ENCODE peak calls at places on chromosome 17, in six cellular contexts. O is HCT116, Z is SK-N-SH, U is K562, N is GM12878, B is HepG2. K is an unnamed sample.

GRCh38 chr17:56830726-56831363 is 2.9 kb downstream of the C17orf67 start:
- DNase-seq in B (no peak), Z (no peak), N (no peak), O (no peak), U (no peak), K (no peak)

GRCh38 chr17:42759982-42760651 is 910 bp upstream of the RAMP2 start:
- DNase-seq in B (no peak), Z (no peak), U (peak; percentile 5), O (no peak), N (no peak), K (no peak)

GRCh38 chr17:31550389-31551056 is 159.0 kb downstream of the RAB11FIP4 start:
- DNase-seq in B (no peak), U (no peak), Z (no peak), O (no peak), N (no peak), K (peak; percentile 41)

GRCh38 chr17:77435272-77436057 is 294.7 kb downstream of the SEC14L1 start:
- DNase-seq in Z (no peak), O (no peak), U (no peak), B (no peak), N (no peak), K (no peak)

GRCh38 chr17:73799091-73799490 is 154.8 kb upstream of the SDK2 start:
- DNase-seq in N (no peak), O (no peak), B (no peak), Z (no peak), U (no peak), K (no peak)

GRCh38 chr17:57110579-57111367 is 25.7 kb downstream of the AKAP1 start:
- DNase-seq in B (no peak), Z (no peak), O (no peak), U (no peak), N (no peak), K (no peak)

GRCh38 chr17:80354381-80354780 is 60.6 kb upstream of the ENDOV start:
- DNase-seq in B (no peak), N (no peak), O (no peak), Z (no peak), U (no peak), K (no peak)

GRCh38 chr17:79845601-79845949 is 6.3 kb upstream of the CBX4 start:
- DNase-seq in Z (no peak), B (peak; percentile 50), O (no peak), U (peak; percentile 83), N (no peak), K (no peak)

GRCh38 chr17:48631693-48632578 is 5.8 kb upstream of the HOXB9 start:
- DNase-seq in U (no peak), O (no peak), Z (no peak), N (no peak), B (no peak), K (no peak)

GRCh38 chr17:20035501-20035900 is 26.3 kb downstream of the SPECC1 start:
- DNase-seq in O (no peak), B (no peak), N (no peak), Z (no peak), U (no peak), K (no peak)

GRCh38 chr17:61927211-61928100 is at the start of gene INTS2:
- DNase-seq in N (peak; percentile 83), B (peak; percentile 92), Z (peak; percentile 96), U (peak; percentile 95), O (peak; percentile 96), K (peak; percentile 63)

GRCh38 chr17:61805399-61805798 is 57.9 kb downstream of the BRIP1 start:
- DNase-seq in Z (no peak), U (no peak), B (no peak), O (peak; percentile 13), N (no peak), K (no peak)

GRCh38 chr17:18917506-18918032 is 34.4 kb upstream of the SLC5A10 start:
- DNase-seq in B (no peak), N (no peak), Z (no peak), U (peak; percentile 80), O (no peak), K (no peak)

GRCh38 chr17:21417921-21418320 is 41.8 kb downstream of the KCNJ12 start:
- DNase-seq in O (no peak), U (no peak), Z (no peak), N (no peak), B (no peak), K (no peak)

GRCh38 chr17:4118095-4118743 is 24.6 kb downstream of the ZZEF1 start:
- DNase-seq in O (no peak), Z (no peak), U (no peak), N (no peak), B (no peak), K (no peak)

DNA sequence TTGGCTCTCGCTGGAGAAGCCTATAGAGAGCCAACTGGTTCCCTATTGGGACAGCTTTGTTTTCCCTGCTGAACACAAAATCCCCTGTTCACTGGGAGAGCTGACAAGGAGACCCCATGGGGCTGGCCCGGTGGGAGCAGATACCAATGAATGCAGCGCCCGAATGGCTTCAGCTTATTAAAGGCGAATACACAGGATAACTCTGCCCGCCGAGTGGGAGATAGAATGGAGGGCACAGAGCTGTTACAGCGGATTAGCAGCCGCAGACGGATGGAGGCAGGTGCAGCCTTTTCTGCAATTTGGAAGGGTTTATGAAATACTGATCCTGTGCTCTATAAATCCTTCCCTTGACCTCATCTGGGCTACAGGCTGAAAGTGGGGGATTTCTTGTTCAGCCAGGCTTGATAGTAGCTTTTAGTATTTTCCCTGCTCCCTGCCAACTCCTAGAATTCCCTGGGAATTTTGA is 178.9 kb downstream of the NTN1 start:
- DNase-seq in N (no peak), B (no peak), U (no peak), O (no peak), Z (no peak), K (no peak)
- TF ChIP-seq REST in N (no peak), B (no peak), U (no peak), O (no peak), Z (no peak), K (no peak)

GRCh38 chr17:13329421-13329820 is 272.3 kb downstream of the HS3ST3A1 start:
- DNase-seq in Z (no peak), U (no peak), N (no peak), B (no peak), O (no peak), K (no peak)
- TF ChIP-seq SIN3A in Z (no peak), U (no peak), N (no peak), B (no peak), O (no peak), K (no peak)

DNA sequence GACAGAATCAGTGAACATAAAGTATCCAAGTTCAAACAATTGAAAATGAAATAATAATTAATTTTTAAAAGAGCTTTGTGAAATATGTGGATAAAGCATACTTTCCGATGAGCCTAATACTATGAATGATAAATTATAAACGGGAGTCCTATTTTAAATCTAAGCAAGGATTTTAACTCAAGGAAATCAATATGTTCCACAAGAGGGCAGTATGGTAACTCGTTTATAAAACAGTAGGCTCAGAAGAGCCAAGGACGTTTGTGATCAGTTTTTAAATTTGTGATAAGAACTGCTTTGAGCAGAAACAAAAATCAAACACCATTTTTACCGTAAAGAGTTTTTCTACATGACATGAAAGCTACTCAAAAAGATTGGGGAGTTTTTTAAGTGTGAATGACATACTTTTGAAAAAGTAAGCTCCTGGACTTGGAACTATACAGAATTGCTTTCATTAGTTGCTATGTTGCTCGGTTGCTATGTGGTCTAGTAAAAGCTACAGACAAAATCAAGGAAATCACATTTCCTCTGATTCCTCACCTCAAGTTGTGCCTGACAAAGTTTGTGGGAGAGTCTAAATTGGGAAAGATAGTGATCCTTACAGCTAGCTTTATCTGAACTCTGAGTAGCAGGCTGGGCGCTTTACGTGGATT is 11.8 kb upstream of the TEKT1 start:
- DNase-seq in Z (peak; percentile 26), B (peak; percentile 54), N (no peak), O (peak; percentile 48), U (peak; percentile 18), K (peak; percentile 25)
- TF ChIP-seq CTCF in Z (peak; percentile 74), B (peak; percentile 54), N (peak; percentile 52), O (peak; percentile 83), U (peak; percentile 61), K (peak; percentile 63)

GRCh38 chr17:30310562-30310961 is 18.8 kb upstream of the BLMH start:
- DNase-seq in Z (no peak), U (no peak), O (no peak), N (no peak), B (no peak), K (no peak)

GRCh38 chr17:30304778-30305177 is 13.0 kb upstream of the BLMH start:
- DNase-seq in B (no peak), N (no peak), Z (no peak), U (no peak), O (no peak), K (no peak)

GRCh38 chr17:30314474-30314873 is 19.4 kb downstream of the TMIGD1 start:
- DNase-seq in U (no peak), B (no peak), O (no peak), N (no peak), Z (no peak), K (no peak)

GRCh38 chr17:30312218-30312617 is 20.5 kb upstream of the BLMH start:
- DNase-seq in U (no peak), Z (no peak), N (no peak), O (no peak), B (no peak), K (no peak)

DNA sequence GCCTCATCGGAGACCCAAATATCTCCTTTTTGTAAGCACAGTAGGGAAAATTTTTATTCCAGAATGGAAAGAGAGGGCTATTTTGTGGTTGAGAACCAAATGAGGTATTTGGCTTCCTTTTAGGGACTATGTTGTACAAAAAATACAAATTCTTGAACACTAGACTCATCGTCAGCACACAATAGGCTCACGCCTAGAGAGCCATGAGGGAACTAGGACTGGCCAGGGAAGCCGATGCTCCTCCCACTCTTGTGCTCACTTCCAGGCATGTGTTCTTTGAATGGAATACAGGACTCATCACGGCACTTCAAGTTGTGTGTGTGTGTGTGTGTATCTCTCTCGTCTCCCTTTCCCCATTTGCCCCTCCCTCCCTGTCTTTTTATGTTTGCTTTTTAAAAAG is 17.8 kb upstream of the BLMH start:
- DNase-seq in O (no peak), U (no peak), B (no peak), N (no peak), Z (no peak), K (no peak)
- TF ChIP-seq REST in O (no peak), U (no peak), B (no peak), N (no peak), Z (no peak), K (no peak)

GRCh38 chr17:76153640-76154039 is 12.6 kb upstream of the FOXJ1 start:
- DNase-seq in B (peak; percentile 58), U (no peak), N (no peak), Z (no peak), O (no peak), K (no peak)
- TF ChIP-seq SIN3A in B (no peak), U (no peak), N (no peak), Z (no peak), O (no peak), K (no peak)

GRCh38 chr17:46178550-46179198 is 14.6 kb downstream of the KANSL1 start:
- DNase-seq in B (no peak), Z (no peak), O (no peak), U (no peak), N (no peak), K (no peak)
- TF ChIP-seq CTCF in B (no peak), Z (no peak), O (no peak), U (peak; percentile 1), N (no peak), K (no peak)

DNA sequence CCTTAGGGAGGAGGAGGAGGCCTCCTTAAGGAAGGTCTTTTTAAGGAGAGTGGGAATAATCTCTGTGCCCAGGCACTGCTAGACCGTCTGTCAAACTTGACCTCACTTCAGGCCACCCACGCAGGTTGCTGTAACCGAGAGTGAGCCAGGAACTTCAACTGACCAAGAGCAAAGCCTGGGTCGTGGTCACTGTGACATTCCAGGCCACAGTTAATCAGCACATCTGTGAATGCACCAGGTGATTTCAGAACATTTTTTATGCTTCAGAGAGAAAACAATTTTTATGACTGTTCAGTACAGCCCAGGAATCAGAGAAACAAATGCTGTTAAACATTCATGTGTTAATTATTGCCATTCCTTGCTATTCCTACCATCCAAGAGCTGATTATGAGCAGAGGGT is 226.6 kb upstream of the ASIC2 start:
- DNase-seq in O (no peak), Z (no peak), U (peak; percentile 11), N (no peak), B (no peak), K (no peak)
- TF ChIP-seq REST in O (no peak), Z (no peak), U (no peak), N (no peak), B (no peak), K (no peak)